ENCODE peak calls at places on chromosomes 5 and 9, in five cellular contexts. D is hippocampal formation, O is fibroblast of mammary gland, Z is pancreas, K is natural killer cell. C is an unnamed sample.

GRCh38 chr5:44708611-44709010 is 100.1 kb upstream of the MRPS30 start:
- DNase-seq in O (no peak), D (no peak), Z (no peak), K (no peak), C (no peak)

GRCh38 chr9:14052346-14052745 is 261.6 kb downstream of the NFIB start:
- DNase-seq in O (no peak), Z (no peak), D (no peak), K (no peak), C (no peak)

GRCh38 chr5:4802044-4802443 is 338.1 kb upstream of the ADAMTS16 start:
- DNase-seq in K (no peak), D (no peak), Z (no peak), O (no peak), C (no peak)

GRCh38 chr9:76650692-76651091 is 113.5 kb upstream of the PCA3 start:
- DNase-seq in O (no peak), Z (no peak), K (no peak), D (no peak), C (no peak)

GRCh38 chr5:83249156-83249555 is 171.8 kb downstream of the XRCC4 start:
- DNase-seq in Z (no peak), D (no peak), O (peak), K (no peak), C (no peak)

GRCh38 chr5:65127181-65127901 is 354.4 kb downstream of the ADAMTS6 start:
- DNase-seq in K (no peak), D (no peak), O (peak), Z (no peak), C (no peak)

GRCh38 chr5:86917117-86917579 is 299.4 kb downstream of the COX7C start:
- DNase-seq in D (no peak), O (peak), Z (no peak), K (no peak), C (no peak)

GRCh38 chr9:104068546-104068945 is 25.6 kb upstream of the SMC2 start:
- DNase-seq in O (peak), D (no peak), Z (no peak), K (no peak), C (no peak)

GRCh38 chr9:338602-339001 is 123.9 kb downstream of the DOCK8 start:
- DNase-seq in Z (no peak), O (no peak), K (no peak), D (no peak), C (no peak)

GRCh38 chr5:154519375-154519774 is 41.3 kb upstream of the HAND1 start:
- DNase-seq in O (peak), D (no peak), Z (no peak), K (no peak), C (no peak)